ENCODE peak calls at places on chromosomes 4 and X, in eight cellular contexts. O is HuH-7.5, C is lung microvascular endothelial cell, E is hepatic stellate cell, U is dorsolateral prefrontal cortex, W is left lung, Y is NCI-H1092 treated with DMSO at 0.1 percent for 48 hours, X is left colon. Z is an unnamed sample.

GRCh38 chrX:68647156-68647957 is at the start of gene STARD8:
- DNase-seq in O (no peak), C (peak), E (peak), U (no peak), W (peak), Y (peak), X (no peak), Z (peak)

GRCh38 chr4:100981447-100982204 is 365.7 kb downstream of the PPP3CA start:
- DNase-seq in O (no peak), C (no peak), E (no peak), U (no peak), W (no peak), Y (no peak), X (no peak), Z (no peak)

GRCh38 chrX:21802844-21803243 is 36.6 kb upstream of the MBTPS2 start:
- DNase-seq in O (no peak), C (no peak), E (no peak), U (no peak), W (no peak), Y (no peak), X (no peak), Z (no peak)

GRCh38 chr4:115851918-115852766 is 738.7 kb upstream of the NDST4 start:
- DNase-seq in O (peak), C (peak), E (no peak), U (no peak), W (no peak), Y (peak), X (peak), Z (no peak)

GRCh38 chrX:20527458-20528099 is 260.9 kb upstream of the RPS6KA3 start:
- DNase-seq in O (no peak), C (peak), E (no peak), U (no peak), W (no peak), Y (peak), X (no peak), Z (no peak)

GRCh38 chrX:108735087-108735679 is 1.2 kb downstream of the IRS4 start:
- DNase-seq in O (peak), C (peak), E (no peak), U (no peak), W (peak), Y (peak), X (no peak), Z (no peak)

GRCh38 chr4:93201471-93201870 is 627.1 kb upstream of the ATOH1 start:
- DNase-seq in O (no peak), C (no peak), E (no peak), U (no peak), W (no peak), Y (no peak), X (no peak), Z (no peak)

GRCh38 chrX:40248822-40249221 is 151.1 kb upstream of the BCOR start:
- DNase-seq in O (no peak), C (peak), E (no peak), U (no peak), W (no peak), Y (no peak), X (no peak), Z (no peak)

GRCh38 chr4:83013420-83013867 is 2.8 kb upstream of the LIN54 start:
- DNase-seq in O (no peak), C (no peak), E (no peak), U (no peak), W (no peak), Y (peak), X (no peak), Z (no peak)